ENCODE peak calls at places on chromosomes 2 and 18, in seven cellular contexts. Y is SK-MEL-5; I is C1 segment of cervical spinal cord; S is ovary; M is CD8-positive, alpha-beta T cell; K is stimulated activated CD4-positive, alpha-beta T cell treated with anti-CD3 and anti-CD28 coated beads, Interleukin-2, amount 100 ng/mL, for 48 hours; D is breast epithelium. J is an unnamed sample.

GRCh38 chr18:58953627-58954026 is 89.0 kb downstream of the ZNF532 start:
- DNase-seq in M (no peak), K (no peak), Y (peak), S (no peak), I (no peak), D (no peak), J (no peak)

GRCh38 chr2:41038408-41038807 is 586.5 kb upstream of the SLC8A1 start:
- DNase-seq in D (no peak), I (no peak), Y (no peak), S (no peak), K (no peak), M (no peak), J (no peak)

GRCh38 chr2:48145845-48146452 is 239.7 kb upstream of the FBXO11 start:
- DNase-seq in Y (no peak), M (no peak), D (no peak), S (no peak), K (no peak), I (no peak), J (no peak)

GRCh38 chr18:11850821-11851155 is 425 bp upstream of the CHMP1B start:
- DNase-seq in M (no peak), I (no peak), Y (peak), S (no peak), K (no peak), D (no peak), J (peak)

GRCh38 chr2:109045505-109045904 is 56.5 kb upstream of the EDAR start:
- DNase-seq in K (no peak), Y (no peak), S (no peak), D (no peak), M (no peak), I (no peak), J (no peak)

GRCh38 chr2:121124330-121124729 is 160.7 kb downstream of the TFCP2L1 start:
- DNase-seq in M (no peak), I (no peak), Y (no peak), D (no peak), S (no peak), K (no peak), J (no peak)

GRCh38 chr2:45145073-45145899 is 136.0 kb upstream of the SIX2 start:
- DNase-seq in D (no peak), S (no peak), Y (no peak), M (no peak), K (no peak), I (no peak), J (no peak)

GRCh38 chr18:48848641-48849143 is 102.1 kb downstream of the SMAD7 start:
- DNase-seq in S (no peak), D (no peak), K (no peak), I (no peak), Y (no peak), M (no peak), J (no peak)

GRCh38 chr2:70983506-70984227 is 5.2 kb downstream of the ANKRD53 start:
- DNase-seq in K (no peak), D (peak), I (no peak), Y (no peak), M (no peak), S (peak), J (no peak)